ENCODE peak calls at places on chromosomes 11 and 22, in eight cellular contexts. H, R, E, X, G, A, V and K are unnamed samples.

GRCh38 chr11:2198621-2199365 is 27.2 kb upstream of the TH start:
- DNase-seq in H (no peak), R (no peak), E (no peak), X (no peak), G (no peak), A (no peak), V (no peak), K (no peak)

GRCh38 chr22:38718414-38718813 is 12.7 kb downstream of the GTPBP1 start:
- DNase-seq in H (peak), R (peak), E (no peak), X (no peak), G (peak), A (no peak), V (peak), K (peak)

GRCh38 chr22:49853981-49854791 is 542 bp downstream of the ZBED4 start:
- DNase-seq in H (peak), R (peak), E (peak), X (no peak), G (peak), A (no peak), V (no peak), K (no peak)

GRCh38 chr11:36746886-36747710 is 149.1 kb upstream of the RAG2 start:
- DNase-seq in H (peak), R (peak), E (peak), X (peak), G (peak), A (peak), V (peak), K (peak)

GRCh38 chr11:65555693-65556231 is 2.4 kb downstream of the LTBP3 start:
- DNase-seq in H (peak), R (peak), E (no peak), X (no peak), G (peak), A (no peak), V (peak), K (no peak)

GRCh38 chr22:41664951-41665350 is 23.7 kb downstream of the SNU13 start:
- DNase-seq in H (no peak), R (no peak), E (no peak), X (no peak), G (no peak), A (no peak), V (no peak), K (no peak)

GRCh38 chr22:50178471-50178864 is 7.2 kb upstream of the TRABD start:
- DNase-seq in H (no peak), R (no peak), E (no peak), X (no peak), G (no peak), A (no peak), V (peak), K (no peak)

GRCh38 chr11:18987454-18988231 is 48.4 kb upstream of the MRGPRX1 start:
- DNase-seq in H (no peak), R (no peak), E (no peak), X (no peak), G (no peak), A (no peak), V (no peak), K (no peak)

GRCh38 chr22:22210375-22210774 is 34.2 kb upstream of the VPREB1 start:
- DNase-seq in H (peak), R (no peak), E (no peak), X (no peak), G (no peak), A (no peak), V (no peak), K (no peak)

GRCh38 chr22:32839776-32840571 is 38.5 kb downstream of the TIMP3 start:
- DNase-seq in H (no peak), R (no peak), E (no peak), X (no peak), G (peak), A (no peak), V (no peak), K (no peak)

GRCh38 chr22:40637181-40638150 is 947 bp upstream of the MRTFA start:
- DNase-seq in H (no peak), R (peak), E (peak), X (no peak), G (no peak), A (peak), V (peak), K (peak)

GRCh38 chr22:18997925-18998315 is 61.8 kb upstream of the PRODH start:
- DNase-seq in H (no peak), R (peak), E (peak), X (no peak), G (no peak), A (no peak), V (no peak), K (no peak)

GRCh38 chr11:15769203-15769602 is 587.1 kb downstream of the SOX6 start:
- DNase-seq in H (no peak), R (peak), E (no peak), X (no peak), G (no peak), A (no peak), V (no peak), K (peak)

GRCh38 chr11:6655790-6656580 is at the start of gene DCHS1:
- DNase-seq in H (no peak), R (no peak), E (peak), X (peak), G (peak), A (no peak), V (peak), K (no peak)

GRCh38 chr11:120011836-120012235 is 126.1 kb downstream of the TRIM29 start:
- DNase-seq in H (no peak), R (no peak), E (no peak), X (no peak), G (no peak), A (no peak), V (no peak), K (no peak)

GRCh38 chr11:79437981-79438630 is 2.7 kb downstream of the TENM4 start:
- DNase-seq in H (no peak), R (no peak), E (no peak), X (no peak), G (peak), A (no peak), V (peak), K (no peak)

GRCh38 chr11:79809487-79809886 is 368.7 kb upstream of the TENM4 start:
- DNase-seq in H (no peak), R (peak), E (no peak), X (no peak), G (no peak), A (no peak), V (no peak), K (no peak)

GRCh38 chr11:65850217-65851082 is 7.5 kb downstream of the CFL1 start:
- DNase-seq in H (no peak), R (no peak), E (no peak), X (no peak), G (peak), A (no peak), V (peak), K (no peak)

GRCh38 chr11:133180201-133180600 is 352.1 kb downstream of the OPCML start:
- DNase-seq in H (no peak), R (no peak), E (no peak), X (peak), G (no peak), A (no peak), V (no peak), K (no peak)

GRCh38 chr11:116986521-116987105 is 111.6 kb downstream of the SIK3 start:
- DNase-seq in H (no peak), R (no peak), E (no peak), X (no peak), G (no peak), A (no peak), V (no peak), K (no peak)

GRCh38 chr22:37021710-37022482 is 2.4 kb downstream of the MPST start:
- DNase-seq in H (peak), R (peak), E (peak), X (no peak), G (peak), A (no peak), V (no peak), K (peak)

GRCh38 chr11:44178381-44178780 is 82.9 kb downstream of the EXT2 start:
- DNase-seq in H (no peak), R (no peak), E (no peak), X (no peak), G (no peak), A (no peak), V (no peak), K (no peak)

GRCh38 chr11:132850106-132850505 is 682.2 kb downstream of the OPCML start:
- DNase-seq in H (no peak), R (no peak), E (no peak), X (peak), G (no peak), A (no peak), V (no peak), K (no peak)

GRCh38 chr22:20149257-20150250 is 1.3 kb downstream of the CCDC188 start:
- DNase-seq in H (no peak), R (no peak), E (no peak), X (no peak), G (no peak), A (no peak), V (no peak), K (no peak)

GRCh38 chr22:30945653-30946052 is 22.9 kb downstream of the MORC2 start:
- DNase-seq in H (no peak), R (no peak), E (no peak), X (no peak), G (no peak), A (no peak), V (no peak), K (no peak)

GRCh38 chr11:86473991-86474833 is 99.5 kb downstream of the CCDC81 start:
- DNase-seq in H (peak), R (no peak), E (no peak), X (no peak), G (no peak), A (no peak), V (no peak), K (no peak)

GRCh38 chr11:36257351-36257750 is 31.9 kb downstream of the COMMD9 start:
- DNase-seq in H (no peak), R (no peak), E (no peak), X (no peak), G (no peak), A (no peak), V (no peak), K (no peak)

GRCh38 chr11:65124480-65125196 is 2.5 kb downstream of the MRPL49 start:
- DNase-seq in H (no peak), R (no peak), E (no peak), X (no peak), G (no peak), A (no peak), V (peak), K (no peak)

GRCh38 chr11:31499576-31500178 is 9.7 kb downstream of the IMMP1L start:
- DNase-seq in H (no peak), R (no peak), E (no peak), X (no peak), G (no peak), A (no peak), V (no peak), K (no peak)

GRCh38 chr11:15816270-15816871 is 540.0 kb downstream of the SOX6 start:
- DNase-seq in H (no peak), R (peak), E (no peak), X (peak), G (no peak), A (no peak), V (no peak), K (no peak)

GRCh38 chr22:36871669-36872081 is 10.9 kb downstream of the NCF4 start:
- DNase-seq in H (no peak), R (no peak), E (no peak), X (no peak), G (peak), A (no peak), V (no peak), K (no peak)

GRCh38 chr11:15176646-15177163 is 62.0 kb downstream of the INSC start:
- DNase-seq in H (no peak), R (no peak), E (no peak), X (no peak), G (no peak), A (no peak), V (no peak), K (no peak)

GRCh38 chr11:48024635-48025071 is 44.3 kb downstream of the PTPRJ start:
- DNase-seq in H (no peak), R (no peak), E (no peak), X (no peak), G (no peak), A (no peak), V (no peak), K (no peak)

GRCh38 chr11:45336136-45336535 is 50.0 kb upstream of the SYT13 start:
- DNase-seq in H (no peak), R (no peak), E (peak), X (peak), G (peak), A (no peak), V (no peak), K (no peak)
- TF ChIP-seq EP300 in H (no peak), R (no peak), E (no peak), X (no peak), G (no peak), A (no peak), V (no peak), K (no peak)

DNA sequence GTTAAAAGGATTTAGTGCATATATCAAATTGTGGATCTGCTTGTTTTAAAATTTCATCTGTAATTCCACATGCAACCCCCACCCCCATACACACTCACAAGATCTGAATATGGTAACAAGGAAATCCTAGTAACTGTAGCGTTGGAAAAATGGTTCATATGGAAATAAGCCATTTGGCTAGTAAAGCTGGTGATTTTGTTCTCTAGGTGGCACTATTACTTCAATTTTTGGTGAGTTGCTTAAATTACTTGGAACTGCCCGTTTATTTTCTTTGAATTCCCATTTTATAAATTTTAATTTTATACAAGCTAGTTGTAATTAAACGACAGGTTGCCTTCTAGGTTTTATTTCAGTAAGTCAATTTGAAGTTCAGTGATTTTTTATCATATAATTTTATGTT is 5.3 kb downstream of the BDNF start:
- DNase-seq in H (peak), R (no peak), E (no peak), X (no peak), G (peak), A (no peak), V (no peak), K (no peak)
- TF ChIP-seq CTCF in H (peak), R (no peak), E (no peak), X (no peak), G (peak), A (no peak), V (no peak), K (no peak)

DNA sequence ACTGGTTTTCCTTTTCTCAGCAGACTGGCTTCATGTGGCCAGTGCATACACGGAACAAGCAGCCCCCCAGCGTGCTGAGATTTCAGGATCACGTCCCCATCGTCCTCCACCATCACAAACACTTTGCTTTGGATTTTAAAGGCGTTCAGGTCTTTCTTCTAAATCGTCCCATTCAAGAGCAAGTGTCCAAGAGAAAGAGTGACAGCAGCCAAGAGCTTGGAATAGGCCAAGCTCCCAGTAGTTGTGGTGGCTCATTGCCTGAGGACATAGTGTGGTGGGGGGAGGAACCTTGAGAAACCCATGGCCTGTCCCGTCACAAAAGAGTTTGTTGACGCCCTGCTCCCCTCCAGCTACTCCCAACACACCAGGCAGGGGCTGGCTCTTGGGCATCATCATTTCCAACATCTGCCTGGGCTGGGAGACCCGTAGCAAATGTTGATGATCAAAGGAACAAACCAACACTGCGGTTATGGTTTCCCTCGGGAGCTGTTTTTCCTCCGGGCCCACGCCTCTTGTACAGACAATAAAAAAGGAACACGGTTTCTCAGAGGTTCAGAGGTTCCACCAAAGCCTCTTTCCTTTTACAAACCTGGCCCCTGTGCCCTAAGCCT is 20.8 kb downstream of the FADS3 start:
- DNase-seq in H (no peak), R (no peak), E (no peak), X (no peak), G (no peak), A (no peak), V (no peak), K (no peak)
- TF ChIP-seq EP300 in H (no peak), R (no peak), E (no peak), X (no peak), G (no peak), A (no peak), V (no peak), K (no peak)

DNA sequence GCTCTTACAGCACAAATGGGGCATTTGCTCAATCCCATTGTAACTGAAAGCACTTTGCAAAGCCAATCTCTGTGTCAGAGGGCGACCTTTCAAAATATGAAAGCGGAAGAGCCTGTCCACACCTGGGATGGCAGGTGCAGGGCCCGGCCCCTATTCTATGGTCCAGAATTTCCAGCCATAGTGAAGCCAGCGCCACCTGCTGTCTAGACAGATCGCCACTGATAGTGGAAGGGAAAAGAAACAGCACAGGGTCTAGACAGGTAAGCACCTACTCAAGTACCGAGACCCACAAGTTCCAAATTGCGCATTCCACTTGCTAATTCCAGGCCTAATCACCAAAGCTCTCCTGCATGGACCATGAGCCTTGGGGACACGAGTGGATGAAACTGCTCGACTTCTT is 141.4 kb downstream of the NTM start:
- DNase-seq in H (peak), R (peak), E (peak), X (no peak), G (peak), A (no peak), V (no peak), K (peak)
- TF ChIP-seq CTCF in H (no peak), R (peak), E (peak), X (peak), G (no peak), A (no peak), V (peak), K (no peak)

DNA sequence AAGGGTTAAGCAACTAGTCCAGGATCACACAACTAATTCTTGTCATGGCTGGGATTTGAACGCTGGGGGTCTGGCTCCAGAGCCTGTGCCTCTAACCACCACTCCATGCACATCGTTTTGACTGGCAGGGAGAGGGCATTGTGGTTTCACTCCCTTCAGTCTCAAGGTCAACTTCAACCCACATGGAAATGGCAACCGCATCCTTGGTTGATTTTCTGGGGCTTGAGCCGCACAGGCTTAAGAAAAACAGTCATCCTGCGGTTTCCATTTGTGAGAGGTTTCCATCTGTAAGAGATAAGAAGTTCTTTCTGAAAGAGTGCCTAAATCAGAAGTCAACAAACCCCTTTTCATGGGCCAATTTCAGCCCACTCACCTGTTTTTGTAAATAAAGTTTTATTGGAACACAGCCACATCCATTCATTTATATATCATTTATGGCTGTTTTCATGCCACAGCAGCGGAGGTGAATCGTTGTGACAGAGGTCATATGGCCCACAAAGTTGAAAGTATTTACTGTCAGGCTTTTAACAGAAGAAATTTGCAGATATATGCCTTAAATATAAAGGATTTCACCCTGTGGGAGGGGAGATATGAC is 65.7 kb downstream of the SGSM1 start:
- DNase-seq in H (no peak), R (no peak), E (no peak), X (no peak), G (no peak), A (no peak), V (no peak), K (no peak)
- TF ChIP-seq EP300 in H (no peak), R (no peak), E (no peak), X (no peak), G (no peak), A (no peak), V (no peak), K (no peak)